ENCODE peak calls at places on chromosome 13, in four cellular contexts. T is K562, V is HepG2, C is GM12878. A is an unnamed sample.

GRCh38 chr13:20460744-20461143 is 64.9 kb downstream of the CRYL1 start:
- DNase-seq in V (no peak), T (no peak), C (no peak), A (peak)

GRCh38 chr13:42041017-42041683 is 7.3 kb upstream of the DGKH start:
- DNase-seq in V (no peak), C (peak), T (peak), A (peak)

GRCh38 chr13:96781141-96781540 is 213.1 kb downstream of the OXGR1 start:
- DNase-seq in T (no peak), C (no peak), V (no peak), A (no peak)

GRCh38 chr13:40981361-40981760 is 37.8 kb downstream of the ELF1 start:
- DNase-seq in V (no peak), T (peak), C (no peak), A (no peak)

GRCh38 chr13:67146523-67147130 is 83.5 kb downstream of the PCDH9 start:
- DNase-seq in T (no peak), V (no peak), C (no peak), A (no peak)

GRCh38 chr13:33235078-33235477 is 50.5 kb downstream of the STARD13 start:
- DNase-seq in T (no peak), V (peak), C (no peak), A (no peak)

GRCh38 chr13:44294868-44295267 is 78.8 kb upstream of the SERP2 start:
- DNase-seq in T (no peak), V (no peak), C (no peak), A (no peak)

GRCh38 chr13:114264886-114265611 is 16.4 kb upstream of the UPF3A start:
- DNase-seq in C (no peak), V (no peak), T (no peak), A (no peak)

GRCh38 chr13:21061077-21061945 is at the start of gene LATS2:
- DNase-seq in T (peak), V (peak), C (peak), A (peak)

DNA sequence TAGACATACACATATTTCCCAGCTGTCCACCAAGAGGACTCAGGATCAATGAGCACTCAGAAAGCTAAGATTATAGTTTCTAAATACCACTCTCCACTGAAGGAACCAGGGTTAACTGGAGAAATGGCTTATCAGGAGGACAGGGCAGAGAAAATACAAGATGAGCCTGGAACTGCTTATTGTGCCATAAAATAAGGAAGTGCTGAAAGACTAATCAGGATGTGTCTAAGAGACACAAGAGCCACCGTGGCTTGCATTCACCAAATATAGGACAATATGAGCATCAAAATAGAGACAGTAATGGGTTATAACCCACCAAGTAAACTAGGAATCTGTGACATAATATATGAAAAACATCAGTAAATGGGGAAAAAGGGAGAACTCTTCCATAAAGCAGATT is 32.8 kb downstream of the KLF12 start:
- DNase-seq in V (no peak), T (no peak), C (no peak), A (no peak)
- TF ChIP-seq TARDBP in V (no peak), T (no peak), C (no peak), A (no peak)

GRCh38 chr13:106383791-106384190 is 151.7 kb downstream of the EFNB2 start:
- DNase-seq in V (no peak), T (no peak), C (no peak), A (no peak)
- TF ChIP-seq BHLHE40 in V (no peak), T (no peak), C (no peak), A (no peak)

GRCh38 chr13:36883829-36884228 is 36.2 kb downstream of the SMAD9 start:
- DNase-seq in V (no peak), T (no peak), C (no peak), A (no peak)
- TF ChIP-seq TARDBP in V (no peak), T (no peak), C (no peak), A (no peak)

DNA sequence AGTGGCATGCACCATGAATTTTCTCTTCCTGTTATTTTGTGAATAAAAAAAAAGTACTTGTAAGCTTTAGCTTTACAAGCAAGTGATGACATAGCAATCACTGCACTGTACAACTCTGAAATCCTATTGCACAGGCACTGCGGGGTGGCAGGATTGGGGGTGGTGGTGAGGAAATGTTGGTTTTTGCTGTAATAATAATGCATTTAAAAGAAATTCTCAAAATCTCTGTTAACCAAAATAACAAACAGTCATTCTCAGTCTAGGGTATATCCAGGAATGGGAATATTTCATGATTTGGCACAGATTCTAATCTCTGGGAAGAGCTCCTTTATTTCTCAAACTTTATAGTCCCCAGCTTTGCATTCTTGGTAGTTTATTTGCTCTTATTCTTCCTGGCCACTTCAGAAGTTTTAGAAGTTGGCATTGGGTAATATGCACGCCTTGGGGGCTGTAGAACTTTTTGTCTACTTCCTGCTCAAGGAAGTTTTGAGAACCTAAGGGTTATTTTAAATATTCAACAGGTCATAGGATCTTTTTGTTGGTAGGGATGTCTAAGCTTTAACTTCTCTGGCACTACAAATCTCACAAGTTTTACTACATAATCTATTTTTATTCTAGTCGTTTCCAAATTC is 353.0 kb upstream of the KLF12 start:
- DNase-seq in V (no peak), C (no peak), T (no peak), A (no peak)
- TF ChIP-seq BHLHE40 in V (no peak), C (no peak), T (no peak), A (no peak)